ENCODE peak calls at places on chromosome 19, in five cellular contexts. One of them, this sample, is unnamed.
A peak's percentile ranks its signal among the peaks of the same experiment; 100 is the strongest.

GRCh38 chr19:5588441-5588840 is 20.7 kb upstream of the TINCR start:
- DNase-seq in dorsolateral prefrontal cortex: peak; percentile 49
- DNase-seq in iris pigment epithelial cell: no peak
- DNase-seq in GM18507: no peak
- DNase-seq in lung: no peak
- DNase-seq in this sample: no peak

GRCh38 chr19:35856546-35857149 is at the start of gene KIRREL2:
- DNase-seq in dorsolateral prefrontal cortex: no peak
- DNase-seq in lung: no peak
- DNase-seq in GM18507: no peak
- DNase-seq in iris pigment epithelial cell: no peak
- DNase-seq in this sample: no peak

GRCh38 chr19:14090509-14091085 is at the start of gene SAMD1:
- DNase-seq in iris pigment epithelial cell: peak; percentile 83
- DNase-seq in dorsolateral prefrontal cortex: peak; percentile 50
- DNase-seq in GM18507: peak; percentile 65
- DNase-seq in lung: peak; percentile 87
- DNase-seq in this sample: peak; percentile 95

GRCh38 chr19:1574354-1574753 is 6.2 kb upstream of the MEX3D start:
- DNase-seq in GM18507: no peak
- DNase-seq in lung: no peak
- DNase-seq in dorsolateral prefrontal cortex: no peak
- DNase-seq in iris pigment epithelial cell: no peak
- DNase-seq in this sample: no peak

GRCh38 chr19:55554749-55555152 is 9.4 kb upstream of the SBK3 start:
- DNase-seq in lung: no peak
- DNase-seq in GM18507: no peak
- DNase-seq in dorsolateral prefrontal cortex: peak; percentile 18
- DNase-seq in iris pigment epithelial cell: no peak
- DNase-seq in this sample: no peak

GRCh38 chr19:49553451-49554271 is 25.9 kb downstream of the RCN3 start:
- DNase-seq in iris pigment epithelial cell: peak; percentile 83
- DNase-seq in lung: no peak
- DNase-seq in GM18507: no peak
- DNase-seq in dorsolateral prefrontal cortex: no peak
- DNase-seq in this sample: no peak

GRCh38 chr19:21838646-21839045 is 2.7 kb upstream of the ZNF43 start:
- DNase-seq in iris pigment epithelial cell: peak; percentile 81
- DNase-seq in GM18507: no peak
- DNase-seq in dorsolateral prefrontal cortex: no peak
- DNase-seq in lung: no peak
- DNase-seq in this sample: no peak

GRCh38 chr19:30214651-30215051 is 157.5 kb upstream of the ZNF536 start:
- DNase-seq in GM18507: no peak
- DNase-seq in iris pigment epithelial cell: no peak
- DNase-seq in lung: no peak
- DNase-seq in dorsolateral prefrontal cortex: no peak
- DNase-seq in this sample: no peak

GRCh38 chr19:32418155-32418554 is 12.6 kb downstream of the DPY19L3 start:
- DNase-seq in lung: no peak
- DNase-seq in dorsolateral prefrontal cortex: no peak
- DNase-seq in GM18507: no peak
- DNase-seq in iris pigment epithelial cell: no peak
- DNase-seq in this sample: no peak

GRCh38 chr19:55400281-55401087 is 7.1 kb downstream of the UBE2S start:
- DNase-seq in iris pigment epithelial cell: no peak
- DNase-seq in lung: no peak
- DNase-seq in GM18507: no peak
- DNase-seq in dorsolateral prefrontal cortex: no peak
- DNase-seq in this sample: no peak

GRCh38 chr19:51696606-51697005 is 3.5 kb downstream of the SPACA6 start:
- DNase-seq in dorsolateral prefrontal cortex: no peak
- DNase-seq in GM18507: no peak
- DNase-seq in iris pigment epithelial cell: no peak
- DNase-seq in lung: no peak
- DNase-seq in this sample: no peak

GRCh38 chr19:19042732-19043274 is 9.4 kb downstream of the ARMC6 start:
- DNase-seq in GM18507: no peak
- DNase-seq in iris pigment epithelial cell: no peak
- DNase-seq in dorsolateral prefrontal cortex: no peak
- DNase-seq in lung: no peak
- DNase-seq in this sample: no peak

GRCh38 chr19:5954293-5954692 is 23.6 kb downstream of the RANBP3 start:
- DNase-seq in lung: no peak
- DNase-seq in GM18507: no peak
- DNase-seq in dorsolateral prefrontal cortex: no peak
- DNase-seq in iris pigment epithelial cell: no peak
- DNase-seq in this sample: no peak

GRCh38 chr19:43847884-43848283 is 20.8 kb downstream of the ZNF283 start:
- DNase-seq in lung: no peak
- DNase-seq in GM18507: no peak
- DNase-seq in dorsolateral prefrontal cortex: no peak
- DNase-seq in iris pigment epithelial cell: no peak
- DNase-seq in this sample: no peak

GRCh38 chr19:6091771-6092291 is 18.5 kb downstream of the RFX2 start:
- DNase-seq in iris pigment epithelial cell: peak; percentile 62
- DNase-seq in lung: no peak
- DNase-seq in GM18507: no peak
- DNase-seq in dorsolateral prefrontal cortex: no peak
- DNase-seq in this sample: no peak